ENCODE peak calls at places on chromosomes 7 and 10, in six cellular contexts. One of them, this sample, is unnamed.

GRCh38 chr7:34759477-34760125 is 101.6 kb downstream of the NPSR1 start:
- DNase-seq in colonic mucosa: no peak
- DNase-seq in ELR: peak
- DNase-seq in kidney epithelial cell: no peak
- DNase-seq in B cell: no peak
- DNase-seq in kidney glomerular epithelial cell: peak
- DNase-seq in this sample: peak

GRCh38 chr10:124152781-124153600 is 59.6 kb upstream of the CHST15 start:
- DNase-seq in ELR: peak
- DNase-seq in kidney glomerular epithelial cell: peak
- DNase-seq in kidney epithelial cell: peak
- DNase-seq in colonic mucosa: peak
- DNase-seq in B cell: peak
- DNase-seq in this sample: peak

GRCh38 chr7:157909370-157909769 is 572.6 kb downstream of the DNAJB6 start:
- DNase-seq in B cell: no peak
- DNase-seq in kidney glomerular epithelial cell: no peak
- DNase-seq in kidney epithelial cell: no peak
- DNase-seq in colonic mucosa: no peak
- DNase-seq in ELR: no peak
- DNase-seq in this sample: no peak

GRCh38 chr10:117131390-117132327 is 6.4 kb downstream of the VAX1 start:
- DNase-seq in B cell: no peak
- DNase-seq in ELR: no peak
- DNase-seq in kidney epithelial cell: no peak
- DNase-seq in kidney glomerular epithelial cell: no peak
- DNase-seq in colonic mucosa: no peak
- DNase-seq in this sample: no peak

GRCh38 chr7:69213882-69214281 is 384.4 kb upstream of the AUTS2 start:
- DNase-seq in ELR: no peak
- DNase-seq in kidney epithelial cell: no peak
- DNase-seq in B cell: no peak
- DNase-seq in kidney glomerular epithelial cell: no peak
- DNase-seq in colonic mucosa: no peak
- DNase-seq in this sample: no peak

GRCh38 chr10:114940735-114941134 is 2.7 kb downstream of the TRUB1 start:
- DNase-seq in B cell: no peak
- DNase-seq in colonic mucosa: no peak
- DNase-seq in kidney epithelial cell: no peak
- DNase-seq in ELR: peak
- DNase-seq in kidney glomerular epithelial cell: peak
- DNase-seq in this sample: peak

GRCh38 chr7:141264511-141264910 is 190.6 kb downstream of the TMEM178B start:
- DNase-seq in B cell: no peak
- DNase-seq in kidney epithelial cell: no peak
- DNase-seq in ELR: no peak
- DNase-seq in colonic mucosa: no peak
- DNase-seq in kidney glomerular epithelial cell: no peak
- DNase-seq in this sample: no peak

GRCh38 chr10:88901610-88902327 is 21.7 kb downstream of the STAMBPL1 start:
- DNase-seq in kidney epithelial cell: no peak
- DNase-seq in ELR: peak
- DNase-seq in kidney glomerular epithelial cell: no peak
- DNase-seq in colonic mucosa: no peak
- DNase-seq in B cell: peak
- DNase-seq in this sample: no peak

GRCh38 chr7:17651926-17652385 is 288.3 kb downstream of the SNX13 start:
- DNase-seq in B cell: no peak
- DNase-seq in kidney epithelial cell: no peak
- DNase-seq in colonic mucosa: no peak
- DNase-seq in kidney glomerular epithelial cell: peak
- DNase-seq in ELR: peak
- DNase-seq in this sample: peak

GRCh38 chr10:30818854-30819253 is 189.3 kb upstream of the LYZL2 start:
- DNase-seq in ELR: no peak
- DNase-seq in kidney glomerular epithelial cell: no peak
- DNase-seq in B cell: no peak
- DNase-seq in colonic mucosa: no peak
- DNase-seq in kidney epithelial cell: no peak
- DNase-seq in this sample: no peak

GRCh38 chr7:33258561-33258960 is 129.2 kb downstream of the BBS9 start:
- DNase-seq in B cell: no peak
- DNase-seq in kidney glomerular epithelial cell: no peak
- DNase-seq in colonic mucosa: no peak
- DNase-seq in kidney epithelial cell: no peak
- DNase-seq in ELR: no peak
- DNase-seq in this sample: no peak

GRCh38 chr7:139360948-139361307 is 1.2 kb downstream of the LUC7L2 start:
- DNase-seq in kidney epithelial cell: no peak
- DNase-seq in B cell: no peak
- DNase-seq in kidney glomerular epithelial cell: no peak
- DNase-seq in ELR: no peak
- DNase-seq in colonic mucosa: no peak
- DNase-seq in this sample: no peak

GRCh38 chr7:21981524-21981923 is 35.8 kb upstream of the CDCA7L start:
- DNase-seq in kidney epithelial cell: no peak
- DNase-seq in colonic mucosa: no peak
- DNase-seq in ELR: no peak
- DNase-seq in B cell: no peak
- DNase-seq in kidney glomerular epithelial cell: no peak
- DNase-seq in this sample: no peak

GRCh38 chr10:29555091-29555745 is 79.6 kb downstream of the SVIL start:
- DNase-seq in B cell: no peak
- DNase-seq in kidney epithelial cell: no peak
- DNase-seq in kidney glomerular epithelial cell: no peak
- DNase-seq in colonic mucosa: no peak
- DNase-seq in ELR: peak
- DNase-seq in this sample: no peak

GRCh38 chr7:16062269-16062668 is 359.1 kb downstream of the CRPPA start:
- DNase-seq in kidney glomerular epithelial cell: peak
- DNase-seq in ELR: peak
- DNase-seq in colonic mucosa: no peak
- DNase-seq in kidney epithelial cell: no peak
- DNase-seq in B cell: no peak
- DNase-seq in this sample: no peak

GRCh38 chr7:84251183-84251845 is 56.7 kb upstream of the SEMA3A start:
- DNase-seq in kidney epithelial cell: peak
- DNase-seq in colonic mucosa: no peak
- DNase-seq in kidney glomerular epithelial cell: peak
- DNase-seq in B cell: no peak
- DNase-seq in ELR: peak
- DNase-seq in this sample: peak

GRCh38 chr7:14988941-14989340 is 86.4 kb upstream of the DGKB start:
- DNase-seq in kidney epithelial cell: no peak
- DNase-seq in B cell: no peak
- DNase-seq in colonic mucosa: no peak
- DNase-seq in kidney glomerular epithelial cell: no peak
- DNase-seq in ELR: no peak
- DNase-seq in this sample: no peak

GRCh38 chr10:76382381-76382851 is 951.0 kb downstream of the LRMDA start:
- DNase-seq in colonic mucosa: no peak
- DNase-seq in kidney epithelial cell: peak
- DNase-seq in kidney glomerular epithelial cell: peak
- DNase-seq in B cell: no peak
- DNase-seq in ELR: peak
- DNase-seq in this sample: no peak

GRCh38 chr10:120949511-120950102 is 98.4 kb downstream of the WDR11 start:
- DNase-seq in ELR: no peak
- DNase-seq in kidney epithelial cell: no peak
- DNase-seq in kidney glomerular epithelial cell: no peak
- DNase-seq in B cell: no peak
- DNase-seq in colonic mucosa: no peak
- DNase-seq in this sample: no peak

GRCh38 chr7:52269669-52270068 is 765.8 kb upstream of the POM121L12 start:
- DNase-seq in colonic mucosa: no peak
- DNase-seq in kidney glomerular epithelial cell: no peak
- DNase-seq in B cell: no peak
- DNase-seq in kidney epithelial cell: no peak
- DNase-seq in ELR: no peak
- DNase-seq in this sample: no peak

GRCh38 chr7:151550601-151551286 is 31.0 kb upstream of the RHEB start:
- DNase-seq in kidney glomerular epithelial cell: peak
- DNase-seq in B cell: no peak
- DNase-seq in kidney epithelial cell: peak
- DNase-seq in colonic mucosa: no peak
- DNase-seq in ELR: peak
- DNase-seq in this sample: peak

GRCh38 chr10:121823993-121824463 is 103.8 kb downstream of the ATE1 start:
- DNase-seq in kidney glomerular epithelial cell: peak
- DNase-seq in colonic mucosa: no peak
- DNase-seq in ELR: peak
- DNase-seq in kidney epithelial cell: peak
- DNase-seq in B cell: peak
- DNase-seq in this sample: peak

GRCh38 chr7:30594055-30594539 is 581 bp upstream of the GARS1 start:
- DNase-seq in kidney glomerular epithelial cell: peak
- DNase-seq in B cell: peak
- DNase-seq in colonic mucosa: peak
- DNase-seq in ELR: peak
- DNase-seq in kidney epithelial cell: peak
- DNase-seq in this sample: peak

GRCh38 chr10:75530337-75530736 is 98.9 kb downstream of the LRMDA start:
- DNase-seq in colonic mucosa: no peak
- DNase-seq in ELR: peak
- DNase-seq in kidney glomerular epithelial cell: peak
- DNase-seq in kidney epithelial cell: peak
- DNase-seq in B cell: no peak
- DNase-seq in this sample: peak

GRCh38 chr7:93245525-93246432 is 13.6 kb downstream of the VPS50 start:
- DNase-seq in kidney glomerular epithelial cell: peak
- DNase-seq in kidney epithelial cell: no peak
- DNase-seq in ELR: peak
- DNase-seq in colonic mucosa: no peak
- DNase-seq in B cell: peak
- DNase-seq in this sample: peak

GRCh38 chr10:116691544-116692126 is 50.7 kb downstream of the HSPA12A start:
- DNase-seq in kidney glomerular epithelial cell: no peak
- DNase-seq in B cell: no peak
- DNase-seq in colonic mucosa: no peak
- DNase-seq in kidney epithelial cell: no peak
- DNase-seq in ELR: no peak
- DNase-seq in this sample: no peak

GRCh38 chr10:83917519-83918506 is 221.5 kb upstream of the GHITM start:
- DNase-seq in B cell: no peak
- DNase-seq in kidney glomerular epithelial cell: no peak
- DNase-seq in ELR: no peak
- DNase-seq in kidney epithelial cell: no peak
- DNase-seq in colonic mucosa: peak
- DNase-seq in this sample: no peak

GRCh38 chr10:14815681-14816080 is 22.2 kb downstream of the CDNF start:
- DNase-seq in ELR: peak
- DNase-seq in B cell: no peak
- DNase-seq in kidney epithelial cell: no peak
- DNase-seq in kidney glomerular epithelial cell: peak
- DNase-seq in colonic mucosa: no peak
- DNase-seq in this sample: no peak

GRCh38 chr7:45973725-45974532 is 52.9 kb upstream of the IGFBP3 start:
- DNase-seq in kidney epithelial cell: no peak
- DNase-seq in ELR: peak
- DNase-seq in kidney glomerular epithelial cell: peak
- DNase-seq in colonic mucosa: peak
- DNase-seq in B cell: no peak
- DNase-seq in this sample: no peak

GRCh38 chr7:129713544-129713943 is 102.0 kb downstream of the NRF1 start:
- DNase-seq in B cell: no peak
- DNase-seq in colonic mucosa: no peak
- DNase-seq in kidney glomerular epithelial cell: no peak
- DNase-seq in kidney epithelial cell: no peak
- DNase-seq in ELR: no peak
- DNase-seq in this sample: no peak

GRCh38 chr7:135801877-135802276 is 53.3 kb upstream of the FAM180A start:
- DNase-seq in kidney glomerular epithelial cell: no peak
- DNase-seq in kidney epithelial cell: no peak
- DNase-seq in colonic mucosa: no peak
- DNase-seq in ELR: no peak
- DNase-seq in B cell: no peak
- DNase-seq in this sample: no peak

GRCh38 chr7:143042821-143043271 is 9.3 kb upstream of the OR6V1 start:
- DNase-seq in kidney epithelial cell: no peak
- DNase-seq in kidney glomerular epithelial cell: no peak
- DNase-seq in B cell: no peak
- DNase-seq in colonic mucosa: no peak
- DNase-seq in ELR: no peak
- DNase-seq in this sample: no peak

GRCh38 chr7:6436385-6436685 is 11.4 kb downstream of the DAGLB start:
- DNase-seq in B cell: peak
- DNase-seq in ELR: no peak
- DNase-seq in kidney epithelial cell: no peak
- DNase-seq in colonic mucosa: no peak
- DNase-seq in kidney glomerular epithelial cell: no peak
- DNase-seq in this sample: no peak